ENCODE peak calls at places on chromosome 12, in ten cellular contexts. One of them, this sample, is unnamed.

GRCh38 chr12:109910969-109911348 is 10.9 kb downstream of the TCHP start:
- DNase-seq in WTC11: peak
- DNase-seq in ovary: no peak
- DNase-seq in fibroblast of lung: peak
- DNase-seq in thoracic aorta: no peak
- DNase-seq in GM20000: no peak
- DNase-seq in H9: peak
- DNase-seq in osteoblast: peak
- DNase-seq in lower leg skin: no peak
- DNase-seq in tibial artery: no peak
- DNase-seq in this sample: no peak

GRCh38 chr12:111686574-111687105 is 787 bp downstream of the ACAD10 start:
- DNase-seq in H9: no peak
- DNase-seq in GM20000: no peak
- DNase-seq in WTC11: no peak
- DNase-seq in thoracic aorta: no peak
- DNase-seq in osteoblast: no peak
- DNase-seq in fibroblast of lung: peak
- DNase-seq in ovary: no peak
- DNase-seq in lower leg skin: no peak
- DNase-seq in tibial artery: no peak
- DNase-seq in this sample: no peak

GRCh38 chr12:26345471-26346003 is 150.2 kb downstream of the SSPN start:
- DNase-seq in WTC11: no peak
- DNase-seq in osteoblast: no peak
- DNase-seq in H9: no peak
- DNase-seq in lower leg skin: no peak
- DNase-seq in tibial artery: no peak
- DNase-seq in fibroblast of lung: peak
- DNase-seq in GM20000: no peak
- DNase-seq in thoracic aorta: no peak
- DNase-seq in ovary: no peak
- DNase-seq in this sample: no peak

GRCh38 chr12:63668028-63668799 is at the start of gene DPY19L2:
- DNase-seq in thoracic aorta: peak
- DNase-seq in osteoblast: peak
- DNase-seq in H9: peak
- DNase-seq in ovary: peak
- DNase-seq in WTC11: peak
- DNase-seq in lower leg skin: peak
- DNase-seq in GM20000: peak
- DNase-seq in fibroblast of lung: peak
- DNase-seq in tibial artery: peak
- DNase-seq in this sample: peak

GRCh38 chr12:113403435-113404415 is at the start of gene SDS:
- DNase-seq in WTC11: no peak
- DNase-seq in thoracic aorta: no peak
- DNase-seq in fibroblast of lung: peak
- DNase-seq in ovary: peak
- DNase-seq in lower leg skin: peak
- DNase-seq in H9: no peak
- DNase-seq in GM20000: no peak
- DNase-seq in tibial artery: peak
- DNase-seq in osteoblast: peak
- DNase-seq in this sample: no peak

GRCh38 chr12:42716521-42716920 is 127.0 kb upstream of the PRICKLE1 start:
- DNase-seq in tibial artery: peak
- DNase-seq in fibroblast of lung: peak
- DNase-seq in ovary: no peak
- DNase-seq in thoracic aorta: no peak
- DNase-seq in GM20000: no peak
- DNase-seq in lower leg skin: no peak
- DNase-seq in osteoblast: peak
- DNase-seq in WTC11: no peak
- DNase-seq in H9: no peak
- DNase-seq in this sample: no peak

GRCh38 chr12:116215021-116215420 is 62.5 kb downstream of the MED13L start:
- DNase-seq in tibial artery: no peak
- DNase-seq in osteoblast: no peak
- DNase-seq in thoracic aorta: no peak
- DNase-seq in WTC11: no peak
- DNase-seq in GM20000: no peak
- DNase-seq in lower leg skin: no peak
- DNase-seq in fibroblast of lung: no peak
- DNase-seq in ovary: no peak
- DNase-seq in H9: no peak
- DNase-seq in this sample: no peak

GRCh38 chr12:109461049-109461845 is 15.9 kb downstream of the KCTD10 start:
- DNase-seq in tibial artery: no peak
- DNase-seq in WTC11: no peak
- DNase-seq in GM20000: peak
- DNase-seq in lower leg skin: no peak
- DNase-seq in thoracic aorta: no peak
- DNase-seq in ovary: no peak
- DNase-seq in fibroblast of lung: peak
- DNase-seq in H9: no peak
- DNase-seq in osteoblast: no peak
- DNase-seq in this sample: no peak

GRCh38 chr12:53063708-53064612 is 14.1 kb downstream of the TNS2 start:
- DNase-seq in WTC11: peak
- DNase-seq in H9: no peak
- DNase-seq in osteoblast: peak
- DNase-seq in thoracic aorta: no peak
- DNase-seq in ovary: peak
- DNase-seq in fibroblast of lung: no peak
- DNase-seq in lower leg skin: peak
- DNase-seq in tibial artery: peak
- DNase-seq in GM20000: no peak
- DNase-seq in this sample: peak

GRCh38 chr12:20264608-20265114 is 103.7 kb upstream of the PDE3A start:
- DNase-seq in WTC11: peak
- DNase-seq in tibial artery: no peak
- DNase-seq in GM20000: no peak
- DNase-seq in ovary: no peak
- DNase-seq in H9: peak
- DNase-seq in osteoblast: no peak
- DNase-seq in fibroblast of lung: peak
- DNase-seq in thoracic aorta: no peak
- DNase-seq in lower leg skin: no peak
- DNase-seq in this sample: no peak

GRCh38 chr12:93135286-93136239 is 206.5 kb upstream of the EEA1 start:
- DNase-seq in GM20000: no peak
- DNase-seq in tibial artery: no peak
- DNase-seq in H9: no peak
- DNase-seq in WTC11: no peak
- DNase-seq in fibroblast of lung: peak
- DNase-seq in ovary: no peak
- DNase-seq in lower leg skin: no peak
- DNase-seq in thoracic aorta: no peak
- DNase-seq in osteoblast: no peak
- DNase-seq in this sample: no peak

GRCh38 chr12:72282721-72283120 is 10.6 kb downstream of the TRHDE start:
- DNase-seq in osteoblast: peak
- DNase-seq in GM20000: no peak
- DNase-seq in fibroblast of lung: peak
- DNase-seq in H9: no peak
- DNase-seq in WTC11: no peak
- DNase-seq in ovary: no peak
- DNase-seq in tibial artery: no peak
- DNase-seq in lower leg skin: no peak
- DNase-seq in thoracic aorta: no peak
- DNase-seq in this sample: no peak
- TF ChIP-seq CTCF in osteoblast: peak
- TF ChIP-seq CTCF in GM20000: peak
- TF ChIP-seq CTCF in fibroblast of lung: peak
- TF ChIP-seq CTCF in H9: peak
- TF ChIP-seq CTCF in WTC11: no peak
- TF ChIP-seq CTCF in ovary: no peak
- TF ChIP-seq CTCF in tibial artery: no peak
- TF ChIP-seq CTCF in lower leg skin: no peak
- TF ChIP-seq CTCF in thoracic aorta: peak
- TF ChIP-seq CTCF in this sample: peak

DNA sequence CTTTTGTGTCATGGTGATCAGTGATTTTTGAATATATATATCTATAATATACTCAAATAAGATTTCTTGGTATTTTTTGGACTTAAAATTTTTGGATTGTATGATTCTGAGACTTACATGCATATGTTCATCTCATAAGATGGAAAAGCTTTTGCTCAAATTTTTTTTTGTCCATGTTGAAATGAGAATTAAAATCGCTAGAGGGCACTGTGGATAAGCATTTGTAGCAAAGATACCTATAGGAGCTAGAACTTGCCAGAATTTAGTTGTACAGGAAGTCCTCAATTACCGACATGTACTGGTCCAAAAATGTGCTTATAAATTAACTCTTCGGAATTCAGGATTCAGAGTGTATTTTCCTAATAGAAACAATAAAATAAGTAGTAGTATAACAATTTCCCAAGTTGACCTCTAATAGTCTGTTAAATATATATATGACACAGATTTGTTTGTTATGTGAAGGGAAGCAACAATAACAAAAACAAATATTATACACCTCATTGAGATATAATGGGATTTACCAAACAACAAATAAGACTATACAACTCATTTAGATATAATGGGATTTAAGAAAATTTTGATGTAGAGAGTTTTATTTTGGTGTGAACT is 179.6 kb downstream of the TMEM117 start:
- DNase-seq in fibroblast of lung: peak
- DNase-seq in H9: no peak
- DNase-seq in ovary: no peak
- DNase-seq in tibial artery: no peak
- DNase-seq in WTC11: no peak
- DNase-seq in GM20000: peak
- DNase-seq in osteoblast: no peak
- DNase-seq in lower leg skin: no peak
- DNase-seq in thoracic aorta: no peak
- DNase-seq in this sample: no peak
- TF ChIP-seq CTCF in fibroblast of lung: peak
- TF ChIP-seq CTCF in H9: peak
- TF ChIP-seq CTCF in ovary: no peak
- TF ChIP-seq CTCF in tibial artery: peak
- TF ChIP-seq CTCF in WTC11: peak
- TF ChIP-seq CTCF in GM20000: peak
- TF ChIP-seq CTCF in osteoblast: peak
- TF ChIP-seq CTCF in lower leg skin: no peak
- TF ChIP-seq CTCF in thoracic aorta: peak
- TF ChIP-seq CTCF in this sample: peak

DNA sequence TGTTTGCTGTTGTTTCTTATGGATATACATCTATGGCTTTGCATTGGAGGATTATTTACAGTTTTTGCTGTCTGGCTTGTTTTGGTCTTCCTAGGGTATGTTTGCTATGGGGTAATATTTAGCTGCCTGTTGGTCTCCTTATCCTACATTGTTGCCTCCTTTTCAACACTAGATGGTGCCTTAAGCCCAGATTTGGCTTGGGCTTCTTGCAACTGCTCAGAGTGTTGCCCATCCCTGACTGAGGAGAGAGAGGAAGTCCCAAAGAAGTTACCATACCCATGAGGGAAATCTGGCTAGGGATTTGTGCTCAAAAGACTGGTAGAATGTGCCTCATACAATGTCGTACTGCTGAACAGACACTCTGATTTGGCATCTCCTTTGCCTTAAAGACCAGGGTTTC is 94.6 kb upstream of the MUCL1 start:
- DNase-seq in GM20000: peak
- DNase-seq in fibroblast of lung: no peak
- DNase-seq in ovary: no peak
- DNase-seq in lower leg skin: no peak
- DNase-seq in WTC11: peak
- DNase-seq in tibial artery: no peak
- DNase-seq in osteoblast: peak
- DNase-seq in thoracic aorta: no peak
- DNase-seq in H9: peak
- DNase-seq in this sample: no peak
- TF ChIP-seq CTCF in GM20000: no peak
- TF ChIP-seq CTCF in fibroblast of lung: peak
- TF ChIP-seq CTCF in ovary: no peak
- TF ChIP-seq CTCF in lower leg skin: no peak
- TF ChIP-seq CTCF in WTC11: no peak
- TF ChIP-seq CTCF in tibial artery: no peak
- TF ChIP-seq CTCF in osteoblast: peak
- TF ChIP-seq CTCF in thoracic aorta: no peak
- TF ChIP-seq CTCF in H9: peak
- TF ChIP-seq CTCF in this sample: no peak

DNA sequence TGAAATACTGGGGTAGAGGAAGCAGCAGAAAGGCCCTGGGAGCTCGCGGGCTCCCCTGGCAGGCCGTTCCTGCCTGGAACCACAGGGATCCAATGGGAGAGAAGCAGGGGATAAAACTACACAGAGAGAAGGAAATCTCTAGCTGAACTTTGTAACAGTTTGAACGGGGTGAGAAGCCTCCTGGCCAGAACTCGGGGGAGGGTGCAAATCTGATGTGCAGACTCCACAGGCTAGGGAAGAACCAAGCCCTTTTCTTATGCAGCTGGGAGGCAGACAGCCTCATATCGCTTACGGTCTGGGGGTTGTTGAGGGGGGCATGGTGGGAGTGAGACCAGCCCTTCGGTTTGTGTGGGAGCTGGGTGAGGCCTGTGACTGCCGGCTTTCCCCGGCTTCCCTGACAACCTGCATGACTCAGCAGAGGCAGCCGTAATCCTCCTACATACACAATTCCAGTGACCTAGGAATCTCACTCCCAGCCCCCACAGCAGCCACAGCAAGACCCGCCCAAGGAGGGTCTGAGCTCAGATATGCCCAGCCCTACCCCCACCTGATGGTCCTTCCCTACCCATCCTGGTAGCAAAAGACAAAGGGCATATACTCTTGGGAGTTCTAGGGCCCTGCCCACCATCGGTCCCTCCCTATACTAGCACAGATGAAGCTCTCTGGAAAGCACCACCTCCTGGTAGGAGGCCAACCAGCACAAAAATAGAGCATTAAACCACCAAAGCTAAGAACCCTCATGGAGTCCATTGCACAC is 143.0 kb downstream of the TMTC1 start:
- DNase-seq in ovary: peak
- DNase-seq in osteoblast: peak
- DNase-seq in lower leg skin: no peak
- DNase-seq in GM20000: no peak
- DNase-seq in fibroblast of lung: peak
- DNase-seq in tibial artery: no peak
- DNase-seq in H9: peak
- DNase-seq in thoracic aorta: no peak
- DNase-seq in WTC11: peak
- DNase-seq in this sample: no peak
- TF ChIP-seq CTCF in ovary: no peak
- TF ChIP-seq CTCF in osteoblast: no peak
- TF ChIP-seq CTCF in lower leg skin: no peak
- TF ChIP-seq CTCF in GM20000: no peak
- TF ChIP-seq CTCF in fibroblast of lung: no peak
- TF ChIP-seq CTCF in tibial artery: no peak
- TF ChIP-seq CTCF in H9: peak
- TF ChIP-seq CTCF in thoracic aorta: peak
- TF ChIP-seq CTCF in WTC11: no peak
- TF ChIP-seq CTCF in this sample: peak